ENCODE peak calls at places on chromosomes 13 and 19, in ten cellular contexts. L, T, C, K, E, V, Y, A, N and U are unnamed samples.

GRCh38 chr13:74132768-74133656 is 1.2 kb downstream of the KLF12 start:
- DNase-seq in T (peak), L (no peak), E (no peak), C (peak), K (no peak), V (no peak), N (no peak), A (peak), Y (peak), U (no peak)

GRCh38 chr13:53873558-53873957 is 844.9 kb downstream of the OLFM4 start:
- DNase-seq in K (no peak), C (no peak), A (no peak), E (no peak), Y (no peak), V (no peak), T (peak), N (no peak), L (no peak), U (no peak)

GRCh38 chr13:48532146-48532472 is 771 bp downstream of the RCBTB2 start:
- DNase-seq in C (no peak), K (no peak), N (no peak), V (no peak), Y (no peak), E (no peak), T (no peak), A (no peak), L (no peak), U (no peak)

GRCh38 chr13:95150555-95150954 is 150.7 kb downstream of the ABCC4 start:
- DNase-seq in L (no peak), Y (no peak), K (no peak), V (no peak), C (no peak), N (no peak), T (no peak), E (no peak), A (no peak), U (no peak)

GRCh38 chr19:17796013-17796837 is 1.3 kb downstream of the B3GNT3 start:
- DNase-seq in E (no peak), A (no peak), Y (no peak), L (no peak), K (no peak), T (no peak), N (no peak), V (peak), C (peak), U (no peak)

GRCh38 chr19:38908854-38909253 is 3.1 kb downstream of the CCER2 start:
- DNase-seq in N (no peak), A (no peak), E (peak), L (no peak), C (no peak), V (no peak), Y (no peak), T (no peak), K (no peak), U (no peak)

GRCh38 chr13:51148223-51148951 is 37.3 kb upstream of the C13orf42 start:
- DNase-seq in T (peak), E (no peak), V (no peak), Y (peak), A (no peak), C (no peak), K (no peak), L (no peak), N (peak), U (peak)

GRCh38 chr19:12841094-12841493 is 2.8 kb downstream of the MAST1 start:
- DNase-seq in E (peak), Y (peak), K (no peak), V (no peak), N (no peak), T (no peak), C (no peak), A (no peak), L (no peak), U (no peak)

GRCh38 chr13:95176611-95177259 is 124.5 kb downstream of the ABCC4 start:
- DNase-seq in T (no peak), Y (no peak), A (no peak), C (no peak), L (no peak), N (no peak), E (no peak), V (no peak), K (no peak), U (no peak)

GRCh38 chr13:27125357-27126282 is 46.0 kb downstream of the USP12 start:
- DNase-seq in L (no peak), V (no peak), T (no peak), C (no peak), E (peak), K (no peak), Y (no peak), N (no peak), A (no peak), U (no peak)

GRCh38 chr13:85247780-85248179 is 551.4 kb downstream of the SLITRK6 start:
- DNase-seq in E (no peak), A (no peak), C (no peak), Y (no peak), V (no peak), T (no peak), L (no peak), N (no peak), K (no peak), U (no peak)

GRCh38 chr13:87821512-87821911 is 150.3 kb downstream of the SLITRK5 start:
- DNase-seq in V (no peak), A (no peak), E (no peak), K (no peak), C (no peak), T (no peak), Y (no peak), L (no peak), N (no peak), U (no peak)

GRCh38 chr19:51944798-51945552 is 17.7 kb downstream of the ZNF613 start:
- DNase-seq in A (no peak), T (no peak), Y (no peak), L (no peak), N (no peak), V (no peak), E (no peak), K (no peak), C (no peak), U (no peak)

GRCh38 chr13:28455580-28456194 is 39.2 kb downstream of the FLT1 start:
- DNase-seq in V (no peak), T (no peak), C (no peak), L (no peak), K (no peak), E (no peak), Y (no peak), N (no peak), A (no peak), U (no peak)

GRCh38 chr19:13024126-13024957 is 29.1 kb downstream of the NFIX start:
- DNase-seq in T (no peak), N (no peak), L (no peak), A (no peak), K (no peak), Y (no peak), V (no peak), E (no peak), C (no peak), U (no peak)

GRCh38 chr13:94712287-94712811 is at the start of gene SOX21:
- DNase-seq in L (no peak), E (no peak), A (no peak), T (no peak), K (no peak), C (no peak), V (no peak), Y (peak), N (no peak), U (no peak)

GRCh38 chr13:20831933-20832332 is 58.2 kb upstream of the EEF1AKMT1 start:
- DNase-seq in V (no peak), Y (no peak), A (no peak), E (no peak), K (no peak), C (no peak), T (no peak), N (no peak), L (no peak), U (no peak)

GRCh38 chr13:61432029-61432428 is 16.4 kb upstream of the PCDH20 start:
- DNase-seq in K (no peak), Y (no peak), L (no peak), C (no peak), V (no peak), T (no peak), A (no peak), N (no peak), E (no peak), U (no peak)

GRCh38 chr13:35978607-35979316 is 152.4 kb downstream of the DCLK1 start:
- DNase-seq in E (peak), L (peak), K (peak), Y (peak), N (peak), T (no peak), C (no peak), V (peak), A (no peak), U (no peak)

GRCh38 chr19:41324231-41324702 is 14.3 kb downstream of the CCDC97 start:
- DNase-seq in A (no peak), V (no peak), L (no peak), C (no peak), K (no peak), Y (no peak), T (no peak), E (no peak), N (no peak), U (no peak)

GRCh38 chr13:36476661-36477060 is 44.4 kb downstream of the CCNA1 start:
- DNase-seq in C (no peak), K (no peak), E (no peak), N (no peak), V (no peak), L (no peak), T (no peak), A (no peak), Y (no peak), U (no peak)

GRCh38 chr19:58217069-58217481 is 11.6 kb upstream of the ZNF544 start:
- DNase-seq in T (no peak), C (no peak), K (no peak), A (no peak), L (no peak), N (no peak), V (no peak), Y (no peak), E (no peak), U (no peak)

GRCh38 chr13:110354715-110355473 is 47.8 kb downstream of the COL4A2 start:
- DNase-seq in E (no peak), L (no peak), C (no peak), Y (no peak), A (no peak), T (no peak), V (no peak), K (no peak), N (no peak), U (no peak)

GRCh38 chr13:40460116-40460515 is 206.3 kb downstream of the FOXO1 start:
- DNase-seq in T (no peak), E (no peak), L (no peak), V (no peak), A (no peak), Y (no peak), C (no peak), N (no peak), K (no peak), U (no peak)

GRCh38 chr19:49403404-49404187 is 15.5 kb downstream of the KASH5 start:
- DNase-seq in A (no peak), N (no peak), C (no peak), Y (peak), V (no peak), T (no peak), L (no peak), K (no peak), E (no peak), U (no peak)

GRCh38 chr19:52946322-52947310 is 16.1 kb downstream of the ZNF816 start:
- DNase-seq in C (peak), T (no peak), A (peak), N (no peak), Y (peak), E (peak), V (no peak), L (no peak), K (no peak), U (peak)

GRCh38 chr19:43503501-43504425 is 783 bp downstream of the PHLDB3 start:
- DNase-seq in C (peak), K (peak), Y (peak), E (peak), V (peak), T (peak), A (peak), L (peak), N (peak), U (no peak)

GRCh38 chr19:38135150-38135998 is 88.6 kb downstream of the DPF1 start:
- DNase-seq in Y (no peak), A (no peak), E (no peak), L (no peak), C (no peak), V (no peak), N (no peak), T (no peak), K (no peak), U (no peak)

GRCh38 chr19:53824134-53824611 is at the start of gene NLRP12:
- DNase-seq in L (peak), K (no peak), C (no peak), V (no peak), Y (no peak), A (no peak), N (no peak), T (peak), E (no peak), U (no peak)

GRCh38 chr13:50375792-50376191 is 360.5 kb downstream of the KCNRG start:
- DNase-seq in N (no peak), L (no peak), C (no peak), E (no peak), Y (no peak), V (no peak), A (no peak), K (no peak), T (no peak), U (no peak)

GRCh38 chr13:46297338-46297737 is 85.6 kb downstream of the LRRC63 start:
- DNase-seq in A (no peak), N (no peak), V (no peak), C (no peak), E (no peak), T (no peak), L (no peak), Y (no peak), K (no peak), U (no peak)

GRCh38 chr13:24505256-24505655 is 7.3 kb downstream of the PARP4 start:
- DNase-seq in Y (no peak), V (no peak), K (no peak), A (no peak), T (no peak), N (no peak), E (peak), L (peak), C (no peak), U (no peak)

GRCh38 chr13:89490661-89491060 is 1819.5 kb downstream of the SLITRK5 start:
- DNase-seq in C (no peak), V (no peak), A (no peak), Y (no peak), L (no peak), N (no peak), T (no peak), K (no peak), E (no peak), U (no peak)

GRCh38 chr19:44776402-44777096 is 1.1 kb upstream of the CBLC start:
- DNase-seq in K (no peak), E (no peak), N (no peak), C (peak), L (no peak), T (no peak), V (peak), Y (no peak), A (no peak), U (no peak)

GRCh38 chr13:51800456-51800855 is 3.5 kb downstream of the DHRS12 start:
- DNase-seq in K (no peak), E (no peak), Y (no peak), T (no peak), V (no peak), A (no peak), N (no peak), L (no peak), C (no peak), U (no peak)

GRCh38 chr19:14471436-14472187 is 3.5 kb downstream of the PTGER1 start:
- DNase-seq in Y (no peak), E (no peak), T (no peak), A (no peak), K (no peak), V (no peak), N (no peak), C (no peak), L (no peak), U (no peak)

GRCh38 chr19:36931684-36932083 is 15.6 kb downstream of the ZNF568 start:
- DNase-seq in Y (no peak), C (no peak), T (no peak), N (no peak), K (no peak), E (no peak), L (no peak), V (no peak), A (no peak), U (no peak)

GRCh38 chr13:49814551-49815270 is 22.2 kb upstream of the KPNA3 start:
- DNase-seq in K (no peak), A (no peak), V (no peak), L (no peak), T (no peak), E (no peak), N (no peak), C (no peak), Y (no peak), U (no peak)

GRCh38 chr19:3520166-3521103 is 14.3 kb downstream of the FZR1 start:
- DNase-seq in A (no peak), Y (no peak), T (no peak), L (no peak), V (no peak), N (no peak), E (peak), K (no peak), C (no peak), U (no peak)

GRCh38 chr13:59722580-59722900 is 441.2 kb downstream of the DIAPH3 start:
- DNase-seq in L (peak), T (no peak), E (no peak), C (no peak), K (no peak), Y (no peak), N (no peak), V (no peak), A (no peak), U (no peak)

DNA sequence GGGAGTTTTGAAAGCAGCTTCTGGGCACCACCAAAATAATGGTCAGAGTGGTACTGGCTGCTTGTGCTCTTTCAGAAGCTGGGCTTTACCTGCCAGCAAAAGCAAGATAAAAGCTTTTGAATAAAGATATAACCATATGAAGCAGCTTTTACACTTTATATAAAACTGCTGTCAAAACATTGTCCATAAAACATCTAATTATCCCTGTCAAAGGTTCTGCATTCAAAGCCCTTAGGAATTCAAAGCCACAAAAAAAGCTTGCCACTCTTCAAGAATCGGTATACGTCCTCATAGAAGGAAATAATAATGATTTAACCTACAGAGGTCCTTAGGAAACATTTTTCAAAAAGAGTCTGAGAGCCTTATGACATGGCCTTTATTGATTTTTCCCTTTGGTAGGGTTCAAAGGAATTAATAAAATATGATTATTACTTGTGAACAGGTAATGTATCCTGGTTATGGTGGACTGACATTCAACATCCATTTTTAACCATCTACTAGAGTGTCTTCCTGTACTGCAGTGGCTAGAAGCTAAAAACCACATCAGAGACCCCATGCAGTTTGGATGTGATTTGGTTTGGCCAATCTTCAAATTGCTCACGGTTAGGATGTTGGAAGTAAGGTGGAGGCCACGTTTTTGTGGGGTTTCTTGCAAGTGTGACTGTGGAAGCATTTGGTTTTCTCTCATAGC is 441.7 kb downstream of the DIAPH3 start:
- DNase-seq in E (no peak), N (no peak), L (no peak), Y (no peak), C (no peak), T (no peak), K (no peak), V (no peak), A (no peak), U (no peak)
- TF ChIP-seq POLR2AphosphoS5 in E (no peak), N (no peak), L (no peak), Y (no peak), C (no peak), T (no peak), K (no peak), V (no peak), A (no peak), U (no peak)

GRCh38 chr19:1216756-1217155 is 11.2 kb downstream of the STK11 start:
- DNase-seq in C (no peak), K (no peak), V (no peak), T (no peak), E (no peak), Y (no peak), L (no peak), N (no peak), A (no peak), U (no peak)

GRCh38 chr19:1214299-1214861 is 8.8 kb downstream of the STK11 start:
- DNase-seq in K (no peak), L (no peak), V (no peak), N (no peak), T (no peak), A (no peak), E (no peak), C (no peak), Y (no peak), U (no peak)

GRCh38 chr19:1214862-1215731 is 9.5 kb downstream of the STK11 start:
- DNase-seq in V (no peak), T (peak), E (no peak), L (no peak), N (no peak), A (no peak), C (peak), K (no peak), Y (no peak), U (no peak)

GRCh38 chr19:1211494-1212234 is 6.1 kb downstream of the STK11 start:
- DNase-seq in T (peak), Y (no peak), E (peak), C (peak), K (no peak), V (no peak), L (no peak), N (no peak), A (no peak), U (no peak)

GRCh38 chr19:1213391-1214286 is 8.1 kb downstream of the STK11 start:
- DNase-seq in T (peak), C (peak), L (peak), V (no peak), A (no peak), E (no peak), N (no peak), Y (no peak), K (no peak), U (no peak)
- H3K27ac ChIP-seq in T (peak), C (peak), L (peak), V (peak), A (peak), E (no peak), N (peak), Y (peak), K (peak), U (peak)

GRCh38 chr19:8209965-8210659 is 942 bp downstream of the CERS4 start:
- DNase-seq in C (no peak), N (no peak), V (no peak), Y (no peak), T (no peak), L (no peak), K (no peak), E (no peak), A (no peak), U (no peak)
- H3K4me3 ChIP-seq in C (peak), N (peak), V (peak), Y (peak), T (peak), L (no peak), K (peak), E (peak), A (peak), U (peak)

GRCh38 chr19:11191934-11192333 is 5.4 kb downstream of the KANK2 start:
- DNase-seq in N (no peak), K (no peak), A (no peak), T (no peak), C (no peak), Y (no peak), V (no peak), E (no peak), L (no peak), U (no peak)
- TF ChIP-seq POLR2AphosphoS5 in N (no peak), K (no peak), A (no peak), T (no peak), C (no peak), Y (no peak), V (no peak), E (no peak), L (no peak), U (no peak)

GRCh38 chr13:98182589-98182988 is 5.5 kb upstream of the RNF113B start:
- DNase-seq in N (no peak), A (no peak), E (no peak), L (no peak), T (no peak), C (no peak), V (no peak), Y (no peak), K (no peak), U (no peak)
- H3K27ac ChIP-seq in N (no peak), A (no peak), E (no peak), L (no peak), T (no peak), C (no peak), V (no peak), Y (no peak), K (no peak), U (no peak)